ENCODE peak calls at places on chromosome 20, in six cellular contexts. One of them, this sample, is unnamed.

GRCh38 chr20:56762829-56763228 is 133.7 kb downstream of the TFAP2C start:
- DNase-seq in activated CD4-positive, alpha-beta T cell treated with anti-CD3 and anti-CD28 coated beads for 1 hour: no peak
- DNase-seq in AG10803: no peak
- DNase-seq in fibroblast of pulmonary artery: no peak
- DNase-seq in stimulated activated CD4-positive, alpha-beta T cell treated with anti-CD3 and anti-CD28 coated beads, TNF-alpha, amount 100 ng/mL, for 48 hours: no peak
- DNase-seq in OCI-LY7: no peak
- DNase-seq in this sample: no peak

GRCh38 chr20:41935259-41935791 is 317.1 kb upstream of the CHD6 start:
- DNase-seq in OCI-LY7: no peak
- DNase-seq in stimulated activated CD4-positive, alpha-beta T cell treated with anti-CD3 and anti-CD28 coated beads, TNF-alpha, amount 100 ng/mL, for 48 hours: no peak
- DNase-seq in AG10803: no peak
- DNase-seq in fibroblast of pulmonary artery: no peak
- DNase-seq in activated CD4-positive, alpha-beta T cell treated with anti-CD3 and anti-CD28 coated beads for 1 hour: no peak
- DNase-seq in this sample: no peak

GRCh38 chr20:32189691-32190607 is 17.6 kb downstream of the PLAGL2 start:
- DNase-seq in stimulated activated CD4-positive, alpha-beta T cell treated with anti-CD3 and anti-CD28 coated beads, TNF-alpha, amount 100 ng/mL, for 48 hours: no peak
- DNase-seq in AG10803: peak; percentile 47
- DNase-seq in OCI-LY7: no peak
- DNase-seq in activated CD4-positive, alpha-beta T cell treated with anti-CD3 and anti-CD28 coated beads for 1 hour: no peak
- DNase-seq in fibroblast of pulmonary artery: no peak
- DNase-seq in this sample: peak; percentile 55

GRCh38 chr20:54107600-54108393 is 37.4 kb upstream of the BCAS1 start:
- DNase-seq in fibroblast of pulmonary artery: peak; percentile 13
- DNase-seq in AG10803: no peak
- DNase-seq in activated CD4-positive, alpha-beta T cell treated with anti-CD3 and anti-CD28 coated beads for 1 hour: no peak
- DNase-seq in stimulated activated CD4-positive, alpha-beta T cell treated with anti-CD3 and anti-CD28 coated beads, TNF-alpha, amount 100 ng/mL, for 48 hours: no peak
- DNase-seq in OCI-LY7: no peak
- DNase-seq in this sample: no peak

GRCh38 chr20:43915209-43916072 is 789 bp downstream of the TOX2 start:
- DNase-seq in OCI-LY7: no peak
- DNase-seq in AG10803: peak; percentile 24
- DNase-seq in fibroblast of pulmonary artery: peak; percentile 33
- DNase-seq in activated CD4-positive, alpha-beta T cell treated with anti-CD3 and anti-CD28 coated beads for 1 hour: peak; percentile 25
- DNase-seq in stimulated activated CD4-positive, alpha-beta T cell treated with anti-CD3 and anti-CD28 coated beads, TNF-alpha, amount 100 ng/mL, for 48 hours: no peak
- DNase-seq in this sample: peak; percentile 60

GRCh38 chr20:15063077-15063476 is 725.7 kb upstream of the FLRT3 start:
- DNase-seq in fibroblast of pulmonary artery: peak; percentile 3
- DNase-seq in AG10803: no peak
- DNase-seq in activated CD4-positive, alpha-beta T cell treated with anti-CD3 and anti-CD28 coated beads for 1 hour: no peak
- DNase-seq in OCI-LY7: no peak
- DNase-seq in stimulated activated CD4-positive, alpha-beta T cell treated with anti-CD3 and anti-CD28 coated beads, TNF-alpha, amount 100 ng/mL, for 48 hours: no peak
- DNase-seq in this sample: no peak

GRCh38 chr20:23152308-23152892 is 66.3 kb upstream of the CD93 start:
- DNase-seq in stimulated activated CD4-positive, alpha-beta T cell treated with anti-CD3 and anti-CD28 coated beads, TNF-alpha, amount 100 ng/mL, for 48 hours: no peak
- DNase-seq in AG10803: peak; percentile 79
- DNase-seq in OCI-LY7: no peak
- DNase-seq in fibroblast of pulmonary artery: peak; percentile 78
- DNase-seq in activated CD4-positive, alpha-beta T cell treated with anti-CD3 and anti-CD28 coated beads for 1 hour: no peak
- DNase-seq in this sample: no peak

GRCh38 chr20:18657575-18657974 is 69.7 kb downstream of the DTD1 start:
- DNase-seq in fibroblast of pulmonary artery: peak; percentile 81
- DNase-seq in activated CD4-positive, alpha-beta T cell treated with anti-CD3 and anti-CD28 coated beads for 1 hour: no peak
- DNase-seq in OCI-LY7: no peak
- DNase-seq in stimulated activated CD4-positive, alpha-beta T cell treated with anti-CD3 and anti-CD28 coated beads, TNF-alpha, amount 100 ng/mL, for 48 hours: no peak
- DNase-seq in AG10803: no peak
- DNase-seq in this sample: no peak

GRCh38 chr20:21571841-21572690 is 58.2 kb upstream of the NKX2-2 start:
- DNase-seq in activated CD4-positive, alpha-beta T cell treated with anti-CD3 and anti-CD28 coated beads for 1 hour: no peak
- DNase-seq in stimulated activated CD4-positive, alpha-beta T cell treated with anti-CD3 and anti-CD28 coated beads, TNF-alpha, amount 100 ng/mL, for 48 hours: no peak
- DNase-seq in AG10803: peak; percentile 4
- DNase-seq in fibroblast of pulmonary artery: peak; percentile 7
- DNase-seq in OCI-LY7: peak; percentile 40
- DNase-seq in this sample: no peak

GRCh38 chr20:47792021-47792618 is 6.8 kb upstream of the SULF2 start:
- DNase-seq in fibroblast of pulmonary artery: peak; percentile 98
- DNase-seq in AG10803: peak; percentile 97
- DNase-seq in activated CD4-positive, alpha-beta T cell treated with anti-CD3 and anti-CD28 coated beads for 1 hour: no peak
- DNase-seq in stimulated activated CD4-positive, alpha-beta T cell treated with anti-CD3 and anti-CD28 coated beads, TNF-alpha, amount 100 ng/mL, for 48 hours: no peak
- DNase-seq in OCI-LY7: no peak
- DNase-seq in this sample: no peak